ENCODE peak calls at places on chromosomes 12 and 14, in seven cellular contexts. One of them, this sample, is unnamed. For H3K4me1, the result is how much of the 10 kb centered on the place peaks cover.

GRCh38 chr14:102945346-102946130 is 23.1 kb downstream of the AMN start:
- DNase-seq in suprapubic skin: no peak
- DNase-seq in prostate gland: no peak
- DNase-seq in adipocyte: no peak
- DNase-seq in GM23338: no peak
- DNase-seq in CD8-positive, alpha-beta T cell: no peak
- DNase-seq in lung: no peak
- DNase-seq in this sample: no peak

GRCh38 chr12:948238-948637 is 1.3 kb downstream of the RAD52 start:
- DNase-seq in suprapubic skin: no peak
- DNase-seq in prostate gland: no peak
- DNase-seq in adipocyte: no peak
- DNase-seq in GM23338: no peak
- DNase-seq in CD8-positive, alpha-beta T cell: no peak
- DNase-seq in lung: no peak
- DNase-seq in this sample: no peak

GRCh38 chr14:50363734-50364113 is 33.0 kb downstream of the CDKL1 start:
- DNase-seq in suprapubic skin: no peak
- DNase-seq in prostate gland: no peak
- DNase-seq in adipocyte: no peak
- DNase-seq in GM23338: no peak
- DNase-seq in CD8-positive, alpha-beta T cell: peak
- DNase-seq in lung: no peak
- DNase-seq in this sample: no peak

GRCh38 chr12:65891219-65891618 is 66.9 kb downstream of the HMGA2 start:
- DNase-seq in suprapubic skin: no peak
- DNase-seq in prostate gland: no peak
- DNase-seq in adipocyte: peak
- DNase-seq in GM23338: no peak
- DNase-seq in CD8-positive, alpha-beta T cell: no peak
- DNase-seq in lung: no peak
- DNase-seq in this sample: peak

GRCh38 chr14:89849931-89850330 is 104.6 kb downstream of the EFCAB11 start:
- DNase-seq in suprapubic skin: no peak
- DNase-seq in prostate gland: no peak
- DNase-seq in adipocyte: peak
- DNase-seq in GM23338: no peak
- DNase-seq in CD8-positive, alpha-beta T cell: no peak
- DNase-seq in lung: no peak
- DNase-seq in this sample: no peak

GRCh38 chr14:100538566-100539318 is 48.5 kb downstream of the BEGAIN start:
- DNase-seq in suprapubic skin: peak
- DNase-seq in prostate gland: no peak
- DNase-seq in adipocyte: no peak
- DNase-seq in GM23338: no peak
- DNase-seq in CD8-positive, alpha-beta T cell: no peak
- DNase-seq in lung: no peak
- DNase-seq in this sample: no peak

GRCh38 chr14:22824711-22825359 is 4.9 kb upstream of the MRPL52 start:
- DNase-seq in suprapubic skin: no peak
- DNase-seq in prostate gland: no peak
- DNase-seq in adipocyte: peak
- DNase-seq in GM23338: no peak
- DNase-seq in CD8-positive, alpha-beta T cell: no peak
- DNase-seq in lung: no peak
- DNase-seq in this sample: no peak

GRCh38 chr12:124764451-124764850 is 99.2 kb downstream of the SCARB1 start:
- DNase-seq in suprapubic skin: no peak
- DNase-seq in prostate gland: no peak
- DNase-seq in adipocyte: peak
- DNase-seq in GM23338: peak
- DNase-seq in CD8-positive, alpha-beta T cell: peak
- DNase-seq in lung: no peak
- DNase-seq in this sample: no peak

GRCh38 chr12:108116254-108116653 is 12.8 kb upstream of the WSCD2 start:
- DNase-seq in suprapubic skin: no peak
- DNase-seq in prostate gland: no peak
- DNase-seq in adipocyte: no peak
- DNase-seq in GM23338: no peak
- DNase-seq in CD8-positive, alpha-beta T cell: no peak
- DNase-seq in lung: no peak
- DNase-seq in this sample: no peak

GRCh38 chr14:77023001-77023996 is 5.2 kb downstream of the IRF2BPL start:
- DNase-seq in suprapubic skin: no peak
- DNase-seq in prostate gland: peak
- DNase-seq in adipocyte: peak
- DNase-seq in GM23338: peak
- DNase-seq in CD8-positive, alpha-beta T cell: no peak
- DNase-seq in lung: no peak
- DNase-seq in this sample: peak

GRCh38 chr14:76950043-76951020 is 78.2 kb downstream of the IRF2BPL start:
- DNase-seq in suprapubic skin: no peak
- DNase-seq in prostate gland: peak
- DNase-seq in adipocyte: no peak
- DNase-seq in GM23338: no peak
- DNase-seq in CD8-positive, alpha-beta T cell: no peak
- DNase-seq in lung: no peak
- DNase-seq in this sample: peak

GRCh38 chr12:24730461-24730896 is 218.4 kb downstream of the BCAT1 start:
- DNase-seq in suprapubic skin: no peak
- DNase-seq in prostate gland: no peak
- DNase-seq in adipocyte: no peak
- DNase-seq in GM23338: no peak
- DNase-seq in CD8-positive, alpha-beta T cell: no peak
- DNase-seq in lung: no peak
- DNase-seq in this sample: no peak

GRCh38 chr14:59771577-59771976 is 99.0 kb downstream of the RTN1 start:
- DNase-seq in suprapubic skin: no peak
- DNase-seq in prostate gland: no peak
- DNase-seq in adipocyte: no peak
- DNase-seq in GM23338: no peak
- DNase-seq in CD8-positive, alpha-beta T cell: no peak
- DNase-seq in lung: no peak
- DNase-seq in this sample: no peak

GRCh38 chr14:88559852-88560251 is 3.0 kb upstream of the ZC3H14 start:
- DNase-seq in suprapubic skin: no peak
- DNase-seq in prostate gland: no peak
- DNase-seq in adipocyte: peak
- DNase-seq in GM23338: peak
- DNase-seq in CD8-positive, alpha-beta T cell: no peak
- DNase-seq in lung: no peak
- DNase-seq in this sample: no peak

GRCh38 chr12:119239040-119239439 is 60.3 kb downstream of the HSPB8 start:
- DNase-seq in suprapubic skin: no peak
- DNase-seq in prostate gland: no peak
- DNase-seq in adipocyte: no peak
- DNase-seq in GM23338: no peak
- DNase-seq in CD8-positive, alpha-beta T cell: no peak
- DNase-seq in lung: no peak
- DNase-seq in this sample: no peak

GRCh38 chr12:123034022-123034541 is 53.6 kb downstream of the ARL6IP4 start:
- DNase-seq in suprapubic skin: no peak
- DNase-seq in prostate gland: no peak
- DNase-seq in adipocyte: no peak
- DNase-seq in GM23338: no peak
- DNase-seq in CD8-positive, alpha-beta T cell: no peak
- DNase-seq in lung: no peak
- DNase-seq in this sample: no peak

GRCh38 chr14:36505892-36506731 is 13.9 kb downstream of the NKX2-1 start:
- DNase-seq in suprapubic skin: no peak
- DNase-seq in prostate gland: no peak
- DNase-seq in adipocyte: no peak
- DNase-seq in GM23338: peak
- DNase-seq in CD8-positive, alpha-beta T cell: no peak
- DNase-seq in lung: no peak
- DNase-seq in this sample: no peak

GRCh38 chr12:46388427-46388992 is 15.9 kb upstream of the SLC38A2 start:
- DNase-seq in suprapubic skin: no peak
- DNase-seq in prostate gland: no peak
- DNase-seq in adipocyte: peak
- DNase-seq in GM23338: no peak
- DNase-seq in CD8-positive, alpha-beta T cell: no peak
- DNase-seq in lung: no peak
- DNase-seq in this sample: no peak

GRCh38 chr14:68510201-68510600 is 282.7 kb downstream of the ZFP36L1 start:
- DNase-seq in suprapubic skin: no peak
- DNase-seq in prostate gland: no peak
- DNase-seq in adipocyte: peak
- DNase-seq in GM23338: no peak
- DNase-seq in CD8-positive, alpha-beta T cell: no peak
- DNase-seq in lung: no peak
- DNase-seq in this sample: no peak
- H3K4me1 ChIP-seq in suprapubic skin: half or more
- H3K4me1 ChIP-seq in prostate gland: under half
- H3K4me1 ChIP-seq in adipocyte: under half
- H3K4me1 ChIP-seq in GM23338: under half
- H3K4me1 ChIP-seq in CD8-positive, alpha-beta T cell: half or more
- H3K4me1 ChIP-seq in lung: under half
- H3K4me1 ChIP-seq in this sample: under half

GRCh38 chr12:49512541-49512940 is 26.3 kb upstream of the KCNH3 start:
- DNase-seq in suprapubic skin: no peak
- DNase-seq in prostate gland: no peak
- DNase-seq in adipocyte: no peak
- DNase-seq in GM23338: no peak
- DNase-seq in CD8-positive, alpha-beta T cell: no peak
- DNase-seq in lung: no peak
- DNase-seq in this sample: no peak
- H3K4me1 ChIP-seq in suprapubic skin: under half
- H3K4me1 ChIP-seq in prostate gland: under half
- H3K4me1 ChIP-seq in adipocyte: under half
- H3K4me1 ChIP-seq in GM23338: under half
- H3K4me1 ChIP-seq in CD8-positive, alpha-beta T cell: under half
- H3K4me1 ChIP-seq in lung: under half
- H3K4me1 ChIP-seq in this sample: under half

GRCh38 chr12:85058339-85058738 is 22.2 kb downstream of the LRRIQ1 start:
- DNase-seq in suprapubic skin: no peak
- DNase-seq in prostate gland: no peak
- DNase-seq in adipocyte: no peak
- DNase-seq in GM23338: no peak
- DNase-seq in CD8-positive, alpha-beta T cell: no peak
- DNase-seq in lung: no peak
- DNase-seq in this sample: no peak
- H3K4me1 ChIP-seq in suprapubic skin: under half
- H3K4me1 ChIP-seq in prostate gland: under half
- H3K4me1 ChIP-seq in adipocyte: under half
- H3K4me1 ChIP-seq in GM23338: under half
- H3K4me1 ChIP-seq in CD8-positive, alpha-beta T cell: under half
- H3K4me1 ChIP-seq in lung: under half
- H3K4me1 ChIP-seq in this sample: under half

GRCh38 chr14:93953739-93954515 is 22.4 kb downstream of the ASB2 start:
- DNase-seq in suprapubic skin: no peak
- DNase-seq in prostate gland: no peak
- DNase-seq in adipocyte: no peak
- DNase-seq in GM23338: no peak
- DNase-seq in CD8-positive, alpha-beta T cell: no peak
- DNase-seq in lung: no peak
- DNase-seq in this sample: no peak

GRCh38 chr14:93954516-93954830 is 21.9 kb downstream of the ASB2 start:
- DNase-seq in suprapubic skin: no peak
- DNase-seq in prostate gland: no peak
- DNase-seq in adipocyte: no peak
- DNase-seq in GM23338: no peak
- DNase-seq in CD8-positive, alpha-beta T cell: no peak
- DNase-seq in lung: no peak
- DNase-seq in this sample: no peak

GRCh38 chr14:93952829-93953228 is 23.5 kb downstream of the ASB2 start:
- DNase-seq in suprapubic skin: no peak
- DNase-seq in prostate gland: no peak
- DNase-seq in adipocyte: no peak
- DNase-seq in GM23338: peak
- DNase-seq in CD8-positive, alpha-beta T cell: no peak
- DNase-seq in lung: no peak
- DNase-seq in this sample: no peak

GRCh38 chr14:93951798-93952540 is 24.4 kb downstream of the ASB2 start:
- DNase-seq in suprapubic skin: no peak
- DNase-seq in prostate gland: no peak
- DNase-seq in adipocyte: no peak
- DNase-seq in GM23338: no peak
- DNase-seq in CD8-positive, alpha-beta T cell: no peak
- DNase-seq in lung: no peak
- DNase-seq in this sample: no peak

GRCh38 chr14:93953263-93953662 is 23.1 kb downstream of the ASB2 start:
- DNase-seq in suprapubic skin: no peak
- DNase-seq in prostate gland: no peak
- DNase-seq in adipocyte: no peak
- DNase-seq in GM23338: peak
- DNase-seq in CD8-positive, alpha-beta T cell: no peak
- DNase-seq in lung: no peak
- DNase-seq in this sample: no peak
- H3K4me1 ChIP-seq in suprapubic skin: under half
- H3K4me1 ChIP-seq in prostate gland: under half
- H3K4me1 ChIP-seq in adipocyte: under half
- H3K4me1 ChIP-seq in GM23338: under half
- H3K4me1 ChIP-seq in CD8-positive, alpha-beta T cell: under half
- H3K4me1 ChIP-seq in lung: under half
- H3K4me1 ChIP-seq in this sample: under half

DNA sequence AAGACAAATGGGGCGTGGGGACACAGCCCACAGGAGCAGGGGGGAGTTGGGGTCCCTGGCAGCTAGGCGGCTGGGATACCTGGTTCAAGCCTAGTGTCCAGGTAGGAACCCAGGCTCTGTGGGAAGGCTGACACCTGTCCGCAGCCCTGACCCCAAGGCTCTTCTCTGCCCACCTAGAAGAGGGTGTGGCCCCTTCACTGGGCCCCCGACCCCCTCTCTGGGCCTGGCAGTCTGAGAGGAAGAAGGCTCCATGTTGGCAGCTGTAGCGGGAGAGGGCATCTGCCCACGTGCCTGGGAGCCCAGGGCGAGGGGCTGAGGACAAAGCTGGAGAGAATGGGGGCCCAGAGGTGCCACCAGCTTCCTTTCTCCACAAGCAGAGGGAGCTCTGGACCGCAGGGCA is 10.5 kb downstream of the CHGA start:
- DNase-seq in suprapubic skin: no peak
- DNase-seq in prostate gland: no peak
- DNase-seq in adipocyte: no peak
- DNase-seq in GM23338: no peak
- DNase-seq in CD8-positive, alpha-beta T cell: no peak
- DNase-seq in lung: no peak
- DNase-seq in this sample: no peak
- H3K4me1 ChIP-seq in suprapubic skin: under half
- H3K4me1 ChIP-seq in prostate gland: under half
- H3K4me1 ChIP-seq in adipocyte: under half
- H3K4me1 ChIP-seq in GM23338: under half
- H3K4me1 ChIP-seq in CD8-positive, alpha-beta T cell: under half
- H3K4me1 ChIP-seq in lung: under half
- H3K4me1 ChIP-seq in this sample: under half

DNA sequence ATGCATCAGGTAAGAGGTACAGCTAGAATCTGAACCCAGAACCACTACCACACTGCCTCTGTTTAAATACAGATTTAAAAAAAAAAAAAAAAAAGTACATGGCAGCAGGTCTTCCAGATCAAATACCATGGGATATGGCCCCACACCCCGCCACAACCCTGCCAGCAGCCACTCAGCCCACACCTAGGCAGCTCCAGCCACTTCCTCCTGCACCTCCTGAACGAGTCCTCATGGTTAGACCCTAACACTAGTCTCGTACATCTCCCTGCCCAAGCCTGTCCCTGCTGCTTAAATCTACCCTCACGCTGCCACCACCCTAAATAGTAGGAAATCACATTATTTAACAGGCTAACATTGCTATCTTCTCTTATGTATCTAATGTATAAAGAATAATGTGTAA is 12.6 kb downstream of the SETD3 start:
- DNase-seq in suprapubic skin: no peak
- DNase-seq in prostate gland: no peak
- DNase-seq in adipocyte: no peak
- DNase-seq in GM23338: no peak
- DNase-seq in CD8-positive, alpha-beta T cell: no peak
- DNase-seq in lung: no peak
- DNase-seq in this sample: no peak
- H3K4me1 ChIP-seq in suprapubic skin: under half
- H3K4me1 ChIP-seq in prostate gland: under half
- H3K4me1 ChIP-seq in adipocyte: under half
- H3K4me1 ChIP-seq in GM23338: under half
- H3K4me1 ChIP-seq in CD8-positive, alpha-beta T cell: under half
- H3K4me1 ChIP-seq in lung: under half
- H3K4me1 ChIP-seq in this sample: under half

This sample was measured in HAP-1.